ENCODE peak calls at places on chromosomes 7 and 10, in four cellular contexts. One of them, this sample, is unnamed.

GRCh38 chr7:38013246-38013645 is 92.8 kb downstream of the EPDR1 start:
- DNase-seq in A549: no peak
- DNase-seq in body of pancreas: no peak
- DNase-seq in aorta: no peak
- DNase-seq in this sample: no peak

GRCh38 chr7:55252386-55252785 is 112.8 kb upstream of the LANCL2 start:
- DNase-seq in A549: no peak
- DNase-seq in body of pancreas: no peak
- DNase-seq in aorta: no peak
- DNase-seq in this sample: no peak

GRCh38 chr10:101690461-101690860 is 4.5 kb downstream of the FBXW4 start:
- DNase-seq in A549: no peak
- DNase-seq in body of pancreas: no peak
- DNase-seq in aorta: no peak
- DNase-seq in this sample: no peak

GRCh38 chr7:37732253-37732652 is 48.7 kb downstream of the GPR141 start:
- DNase-seq in A549: no peak
- DNase-seq in body of pancreas: no peak
- DNase-seq in aorta: no peak
- DNase-seq in this sample: peak; percentile 53

GRCh38 chr10:10878944-10879343 is 138.7 kb upstream of the CELF2 start:
- DNase-seq in A549: no peak
- DNase-seq in body of pancreas: no peak
- DNase-seq in aorta: no peak
- DNase-seq in this sample: no peak

GRCh38 chr7:137681657-137682562 is 164.9 kb downstream of the DGKI start:
- DNase-seq in A549: no peak
- DNase-seq in body of pancreas: no peak
- DNase-seq in aorta: no peak
- DNase-seq in this sample: no peak

GRCh38 chr7:142130282-142130681 is 18.8 kb downstream of the MGAM2 start:
- DNase-seq in A549: no peak
- DNase-seq in body of pancreas: no peak
- DNase-seq in aorta: no peak
- DNase-seq in this sample: no peak

GRCh38 chr7:140209866-140210609 is 33.3 kb upstream of the KDM7A start:
- DNase-seq in A549: no peak
- DNase-seq in body of pancreas: no peak
- DNase-seq in aorta: no peak
- DNase-seq in this sample: no peak

GRCh38 chr7:36985866-36986402 is 261.6 kb upstream of the AOAH start:
- DNase-seq in A549: no peak
- DNase-seq in body of pancreas: no peak
- DNase-seq in aorta: no peak
- DNase-seq in this sample: no peak

GRCh38 chr7:101754432-101755159 is 62.8 kb upstream of the CUX1 start:
- DNase-seq in A549: peak; percentile 60
- DNase-seq in body of pancreas: no peak
- DNase-seq in aorta: no peak
- DNase-seq in this sample: peak; percentile 70

DNA sequence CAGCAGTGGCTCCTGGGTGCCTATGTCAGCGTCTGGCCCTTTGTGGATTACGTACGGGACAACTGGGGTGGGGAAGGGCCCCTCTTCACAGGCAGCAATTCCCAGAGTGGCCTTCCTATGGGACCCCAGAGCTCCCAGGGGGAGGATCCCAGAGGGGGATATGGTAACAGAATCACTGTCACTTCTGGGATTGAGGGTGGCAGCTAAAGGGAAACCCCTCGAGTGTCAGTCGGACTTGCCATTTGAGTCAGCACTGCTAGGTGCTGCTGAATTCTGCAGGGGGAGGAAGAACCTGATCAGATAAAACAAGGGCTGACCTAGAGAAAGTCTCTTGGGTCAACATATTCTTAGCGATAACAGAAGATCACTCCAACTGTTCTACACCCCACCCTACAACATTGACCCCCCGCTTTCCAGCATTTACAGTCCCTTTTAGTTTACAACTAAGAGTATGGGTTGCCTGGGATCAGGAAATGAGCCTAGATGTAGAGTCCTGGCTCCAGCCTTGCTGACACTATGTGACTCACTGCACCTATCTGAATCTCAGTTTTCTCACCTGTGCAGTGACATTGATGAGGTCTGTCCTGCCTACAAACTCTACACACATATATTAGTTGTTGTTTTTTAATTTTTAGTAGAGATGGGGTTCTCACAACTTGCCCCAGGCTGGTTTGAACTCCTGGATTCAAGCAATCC is 12.3 kb upstream of the DDIT4 start:
- DNase-seq in A549: no peak
- DNase-seq in body of pancreas: peak; percentile 52
- DNase-seq in aorta: no peak
- DNase-seq in this sample: no peak
- H3K4me3 ChIP-seq in A549: peak overlapping the region; percentile 41
- H3K4me3 ChIP-seq in body of pancreas: no peak overlapping the region
- H3K4me3 ChIP-seq in aorta: no peak overlapping the region
- H3K4me3 ChIP-seq in this sample: peak overlapping the region; percentile 21

GRCh38 chr7:148982596-148983219 is 45.6 kb downstream of the PDIA4 start:
- DNase-seq in A549: no peak
- DNase-seq in body of pancreas: no peak
- DNase-seq in aorta: peak; percentile 66
- DNase-seq in this sample: peak; percentile 62
- H3K27ac ChIP-seq in A549: peak overlapping the region; percentile 67
- H3K27ac ChIP-seq in body of pancreas: no peak overlapping the region
- H3K27ac ChIP-seq in aorta: no peak overlapping the region
- H3K27ac ChIP-seq in this sample: peak overlapping the region; percentile 77

DNA sequence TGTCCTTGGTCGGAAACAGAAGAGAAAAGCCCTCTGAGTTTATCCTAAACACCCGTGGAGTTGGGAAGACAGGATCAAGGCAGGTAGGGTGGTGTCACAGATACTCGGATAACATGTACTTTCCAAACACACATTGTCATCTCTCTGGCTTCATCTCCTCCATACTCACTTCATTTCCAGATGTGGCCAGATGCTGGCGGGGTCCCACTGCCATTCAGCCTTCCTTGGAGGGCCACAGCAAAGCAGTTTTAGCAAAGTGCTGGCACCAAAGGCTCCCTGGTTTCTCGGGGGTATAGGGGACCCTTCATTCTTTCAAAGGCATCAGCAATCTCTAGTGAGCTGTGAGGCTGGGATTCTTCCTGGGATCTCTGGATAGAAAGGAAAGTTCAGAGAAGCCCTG is 539.5 kb downstream of the TCERG1L start:
- DNase-seq in A549: no peak
- DNase-seq in body of pancreas: no peak
- DNase-seq in aorta: peak; percentile 51
- DNase-seq in this sample: no peak
- H3K4me3 ChIP-seq in A549: no peak overlapping the region
- H3K4me3 ChIP-seq in body of pancreas: no peak overlapping the region
- H3K4me3 ChIP-seq in aorta: no peak overlapping the region
- H3K4me3 ChIP-seq in this sample: no peak overlapping the region

DNA sequence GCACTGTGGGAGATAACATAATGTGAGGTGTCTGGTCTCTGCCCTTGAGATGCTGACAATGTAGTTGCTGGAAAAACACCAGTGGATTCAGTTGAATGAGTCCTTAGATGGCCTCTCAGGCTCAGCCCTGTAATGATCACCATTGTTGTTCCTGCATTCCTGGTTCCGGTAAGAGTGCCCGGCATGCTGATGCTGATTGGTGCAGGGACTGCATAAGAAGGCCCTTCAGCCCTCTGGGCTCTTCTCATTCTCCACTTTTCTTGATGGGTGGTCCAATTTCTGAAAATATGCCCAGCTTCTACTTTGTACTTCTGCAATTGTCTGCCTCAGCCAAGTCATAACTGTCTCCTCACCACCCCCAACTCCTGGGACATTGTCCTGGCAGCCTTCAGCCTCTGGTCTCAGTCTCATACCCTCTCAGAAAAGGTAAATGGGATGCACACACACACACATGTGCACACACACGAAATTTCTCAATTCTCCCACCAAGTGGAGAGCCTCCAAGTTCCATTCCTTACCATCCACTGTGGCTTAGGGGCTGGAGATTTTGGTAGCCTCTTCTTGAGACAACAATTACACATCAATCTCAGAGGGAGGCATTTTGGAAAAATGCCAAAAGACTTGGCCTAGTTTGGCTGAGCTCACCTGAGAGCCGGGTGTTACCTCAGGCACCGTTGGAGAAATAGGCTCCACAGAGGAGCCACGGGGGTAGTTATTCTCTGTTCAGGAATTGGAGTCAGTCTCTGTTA is 314.9 kb downstream of the RPS24 start:
- DNase-seq in A549: no peak
- DNase-seq in body of pancreas: peak; percentile 9
- DNase-seq in aorta: no peak
- DNase-seq in this sample: no peak
- H3K27ac ChIP-seq in A549: no peak overlapping the region
- H3K27ac ChIP-seq in body of pancreas: no peak overlapping the region
- H3K27ac ChIP-seq in aorta: no peak overlapping the region
- H3K27ac ChIP-seq in this sample: no peak overlapping the region